ENCODE peak calls at places on chromosome 3, in four cellular contexts. H is T follicular helper cell, O is hippocampal formation, P is T-cell. Q is an unnamed sample.
A peak's percentile ranks its signal among the peaks of the same experiment; 100 is the strongest.

GRCh38 chr3:66441692-66442091 is 59.1 kb downstream of the LRIG1 start:
- DNase-seq in H (no peak), O (no peak), P (no peak), Q (no peak)

GRCh38 chr3:52277071-52277964 is 1.1 kb downstream of the WDR82 start:
- DNase-seq in H (peak; percentile 42), O (no peak), P (peak; percentile 62), Q (peak; percentile 72)

GRCh38 chr3:127784283-127784682 is 38.0 kb downstream of the MGLL start:
- DNase-seq in H (no peak), O (no peak), P (no peak), Q (no peak)

GRCh38 chr3:99678926-99679325 is 40.5 kb downstream of the COL8A1 start:
- DNase-seq in H (no peak), O (no peak), P (no peak), Q (no peak)

GRCh38 chr3:67106874-67107273 is 108.8 kb downstream of the KBTBD8 start:
- DNase-seq in H (no peak), O (no peak), P (no peak), Q (no peak)

GRCh38 chr3:59263152-59263551 is 213.3 kb upstream of the CFAP20DC start:
- DNase-seq in H (no peak), O (no peak), P (no peak), Q (no peak)

GRCh38 chr3:165755571-165755970 is 81.7 kb downstream of the BCHE start:
- DNase-seq in H (no peak), O (no peak), P (no peak), Q (no peak)

GRCh38 chr3:160998581-160998980 is 106.6 kb downstream of the B3GALNT1 start:
- DNase-seq in H (no peak), O (no peak), P (no peak), Q (no peak)

GRCh38 chr3:137970914-137971831 is 38.8 kb upstream of the CLDN18 start:
- DNase-seq in H (peak; percentile 26), O (peak; percentile 20), P (peak; percentile 36), Q (peak; percentile 13)

GRCh38 chr3:143222505-143222904 is 102.9 kb downstream of the CHST2 start:
- DNase-seq in H (no peak), O (no peak), P (no peak), Q (no peak)

GRCh38 chr3:120765830-120766511 is 23.4 kb downstream of the GTF2E1 start:
- DNase-seq in H (no peak), O (no peak), P (no peak), Q (no peak)

GRCh38 chr3:131356006-131356405 is 25.6 kb upstream of the NUDT16 start:
- DNase-seq in H (no peak), O (no peak), P (no peak), Q (no peak)

GRCh38 chr3:101941253-101942039 is 92.1 kb downstream of the NFKBIZ start:
- DNase-seq in H (no peak), O (no peak), P (no peak), Q (no peak)

GRCh38 chr3:170524072-170524471 is 61.8 kb downstream of the SLC7A14 start:
- DNase-seq in H (no peak), O (no peak), P (no peak), Q (no peak)

GRCh38 chr3:169008772-169009358 is 654.6 kb downstream of the MECOM start:
- DNase-seq in H (no peak), O (no peak), P (no peak), Q (no peak)

GRCh38 chr3:99484871-99485270 is 153.5 kb upstream of the COL8A1 start:
- DNase-seq in H (no peak), O (no peak), P (no peak), Q (no peak)